ENCODE peak calls at places on chromosome 19, in nine cellular contexts. Q is MM.1S; T is NCI-H510A treated with DMSO at 0.1 percent for 48 hours; M is glutamatergic neuron; Y is GM12891; G is lower leg skin; C is myocyte; R is T-helper 17 cell; E is stimulated activated CD8-positive, alpha-beta memory T cell treated with anti-CD3 and anti-CD28 coated beads, Interleukin-15, amount 100 ng/mL, for 4 hours. S is an unnamed sample.

GRCh38 chr19:33167438-33167837 is 26.7 kb upstream of the LRP3 start:
- DNase-seq in M (no peak), T (no peak), G (no peak), E (no peak), Y (no peak), C (no peak), R (no peak), Q (no peak), S (no peak)

GRCh38 chr19:40686882-40687524 is 3.4 kb downstream of the NUMBL start:
- DNase-seq in C (no peak), E (no peak), Q (no peak), M (no peak), G (no peak), Y (no peak), R (no peak), T (no peak), S (peak)

GRCh38 chr19:17557461-17557860 is 2.0 kb downstream of the COLGALT1 start:
- DNase-seq in G (no peak), M (no peak), E (no peak), Y (no peak), R (no peak), C (no peak), T (no peak), Q (no peak), S (no peak)

GRCh38 chr19:869245-870177 is 10.0 kb downstream of the CFD start:
- DNase-seq in E (no peak), Q (no peak), R (no peak), M (no peak), T (no peak), Y (no peak), G (peak), C (peak), S (no peak)

GRCh38 chr19:2840794-2841790 is at the start of gene ZNF555:
- DNase-seq in Q (peak), Y (peak), M (peak), C (peak), R (peak), E (peak), T (peak), G (peak), S (peak)

GRCh38 chr19:18202759-18203407 is 959 bp downstream of the RAB3A start:
- DNase-seq in M (peak), C (no peak), Q (peak), G (no peak), E (no peak), R (no peak), T (no peak), Y (no peak), S (no peak)

GRCh38 chr19:873084-874019 is 13.9 kb downstream of the CFD start:
- DNase-seq in E (peak), M (peak), T (no peak), R (peak), Y (peak), G (no peak), C (no peak), Q (peak), S (no peak)

GRCh38 chr19:10979950-10980349 is 19.1 kb downstream of the SMARCA4 start:
- DNase-seq in E (no peak), R (no peak), Y (no peak), M (no peak), C (no peak), T (no peak), G (no peak), Q (peak), S (no peak)

GRCh38 chr19:33382006-33382405 is 8.5 kb downstream of the CEBPG start:
- DNase-seq in Q (no peak), M (no peak), T (no peak), C (no peak), G (peak), R (no peak), E (no peak), Y (no peak), S (no peak)

GRCh38 chr19:3397266-3398022 is 31.1 kb downstream of the NFIC start:
- DNase-seq in T (no peak), G (no peak), M (no peak), R (no peak), C (peak), Y (no peak), E (no peak), Q (no peak), S (no peak)

GRCh38 chr19:37987356-37988332 is 80.6 kb downstream of the SIPA1L3 start:
- DNase-seq in M (peak), R (no peak), T (no peak), Q (no peak), Y (no peak), C (no peak), G (no peak), E (no peak), S (no peak)

GRCh38 chr19:30255783-30256509 is 116.2 kb upstream of the ZNF536 start:
- DNase-seq in R (no peak), C (no peak), T (no peak), G (peak), Q (no peak), Y (no peak), E (no peak), M (peak), S (no peak)

GRCh38 chr19:1524206-1524971 is 512 bp downstream of the PLK5 start:
- DNase-seq in M (no peak), C (no peak), E (no peak), R (no peak), Y (no peak), G (no peak), T (no peak), Q (no peak), S (no peak)

GRCh38 chr19:18292810-18293641 is 11.6 kb upstream of the JUND start:
- DNase-seq in Y (no peak), Q (no peak), M (peak), G (peak), T (peak), C (peak), E (no peak), R (no peak), S (no peak)